ENCODE peak calls at places on chromosomes 11 and 22, in six cellular contexts. U is activated CD4-positive, alpha-beta T cell treated with anti-CD3 and anti-CD28 coated beads, Interleukin-2, amount 50 U/mL, for 24 hours; X is stimulated activated CD8-positive, alpha-beta memory T cell treated with anti-CD3 and anti-CD28 coated beads, Interleukin-2, amount 100 ng/mL, for 1 hour; T is GM23248; L is epithelial cell of esophagus; Z is NCI-H510A. C is an unnamed sample.

GRCh38 chr11:104700609-104701008 is 197.7 kb downstream of the CASP12 start:
- DNase-seq in U (no peak), X (no peak), T (peak; percentile 56), L (peak; percentile 50), Z (no peak), C (no peak)

GRCh38 chr11:75560644-75561043 is 1.4 kb upstream of the SERPINH1 start:
- DNase-seq in U (no peak), X (no peak), T (peak; percentile 84), L (no peak), Z (no peak), C (no peak)

GRCh38 chr22:17043521-17043920 is 35.5 kb upstream of the GAB4 start:
- DNase-seq in U (no peak), X (no peak), T (no peak), L (no peak), Z (no peak), C (no peak)

GRCh38 chr11:76765863-76766350 is 17.2 kb upstream of the TSKU start:
- DNase-seq in U (no peak), X (no peak), T (peak; percentile 54), L (no peak), Z (no peak), C (no peak)

GRCh38 chr11:3201677-3202181 is 16.9 kb downstream of the MRGPRG start:
- DNase-seq in U (no peak), X (no peak), T (no peak), L (no peak), Z (no peak), C (no peak)

GRCh38 chr11:21321530-21321929 is 652.1 kb downstream of the NELL1 start:
- DNase-seq in U (no peak), X (no peak), T (no peak), L (no peak), Z (no peak), C (no peak)

GRCh38 chr11:67441082-67441683 is 2.1 kb downstream of the CORO1B start:
- DNase-seq in U (no peak), X (no peak), T (no peak), L (no peak), Z (no peak), C (no peak)

GRCh38 chr22:30483169-30483568 is 11.4 kb upstream of the SEC14L3 start:
- DNase-seq in U (no peak), X (no peak), T (peak; percentile 32), L (no peak), Z (no peak), C (no peak)

GRCh38 chr11:76030286-76030685 is 176.0 kb downstream of the WNT11 start:
- DNase-seq in U (no peak), X (no peak), T (no peak), L (peak; percentile 69), Z (no peak), C (no peak)

C was measured in NCI-H2029 treated with DMSO at 0.1 percent for 48 hours.